ENCODE peak calls at places on chromosomes 5 and 9, in ten cellular contexts. X is heart right ventricle; S is AG09309; E is stimulated activated CD4-positive, alpha-beta T cell treated with anti-CD3 and anti-CD28 coated beads, Interleukin-15, amount 100 ng/mL, for 24 hours; A is smooth muscle cell of the brain vasculature; N is left ventricle myocardium inferior; Q is AG08396; P is HL-60; M is EL; C is CD4-positive, CD25-positive, alpha-beta regulatory T cell. T is an unnamed sample.
A peak's percentile ranks its signal among the peaks of the same experiment; 100 is the strongest.

GRCh38 chr9:121744002-121744686 is 92.7 kb downstream of the DAB2IP start:
- DNase-seq in X (peak; percentile 75), Q (peak; percentile 62), M (peak; percentile 57), C (no peak), P (peak; percentile 32), S (peak; percentile 8), A (no peak), N (peak; percentile 65), E (peak; percentile 44), T (no peak)

GRCh38 chr9:109742759-109743388 is 37.1 kb upstream of the PALM2AKAP2 start:
- DNase-seq in E (no peak), M (no peak), P (no peak), A (no peak), C (no peak), N (no peak), S (no peak), Q (peak; percentile 19), X (peak; percentile 25), T (no peak)

GRCh38 chr5:9198399-9198798 is 347.5 kb downstream of the SEMA5A start:
- DNase-seq in M (peak; percentile 41), S (no peak), N (no peak), C (no peak), X (no peak), Q (no peak), E (no peak), A (no peak), P (no peak), T (no peak)

GRCh38 chr9:83219154-83219923 is 156.4 kb upstream of the RASEF start:
- DNase-seq in A (peak; percentile 28), M (peak; percentile 46), S (no peak), P (peak; percentile 81), E (peak; percentile 40), Q (peak; percentile 80), C (no peak), N (peak; percentile 79), X (peak; percentile 87), T (peak; percentile 17)

GRCh38 chr5:71778678-71779276 is 59.7 kb downstream of the CARTPT start:
- DNase-seq in M (peak; percentile 45), S (no peak), X (no peak), C (no peak), E (no peak), A (no peak), Q (no peak), N (no peak), P (peak; percentile 5), T (no peak)

GRCh38 chr5:139746691-139747582 is 48.7 kb upstream of the PSD2 start:
- DNase-seq in N (no peak), S (no peak), C (peak; percentile 52), Q (no peak), M (peak; percentile 57), P (no peak), A (no peak), E (peak; percentile 79), X (no peak), T (peak; percentile 51)

GRCh38 chr9:76373173-76373771 is 21.0 kb downstream of the RFK start:
- DNase-seq in X (peak; percentile 36), M (no peak), P (no peak), S (no peak), A (no peak), E (no peak), N (peak; percentile 47), C (no peak), Q (peak; percentile 29), T (no peak)

GRCh38 chr9:129156163-129156562 is 21.9 kb downstream of the IER5L start:
- DNase-seq in Q (no peak), M (no peak), P (no peak), N (no peak), S (no peak), X (no peak), A (no peak), E (no peak), C (no peak), T (no peak)

GRCh38 chr9:130839237-130840111 is 4.4 kb downstream of the ABL1 start:
- DNase-seq in X (no peak), C (no peak), Q (no peak), E (no peak), P (peak; percentile 23), A (no peak), M (no peak), N (no peak), S (no peak), T (no peak)

GRCh38 chr9:3879315-3879714 is 353.5 kb upstream of the RFX3 start:
- DNase-seq in P (no peak), S (no peak), X (no peak), N (no peak), Q (no peak), C (no peak), A (no peak), M (no peak), E (no peak), T (no peak)

GRCh38 chr5:170597109-170597741 is 93.4 kb downstream of the KCNIP1 start:
- DNase-seq in N (no peak), P (no peak), S (peak; percentile 73), E (peak; percentile 75), Q (peak; percentile 45), M (peak; percentile 90), A (no peak), X (no peak), C (no peak), T (no peak)

T was measured in GM18507.